ENCODE peak calls at places on chromosomes 13 and 19, in seven cellular contexts. N is pancreas, Q is amygdala, I is EL, W is globus pallidus, K is AG09309, B is non-pigmented ciliary epithelial cell. M is an unnamed sample.

GRCh38 chr13:92017737-92018136 is 619.3 kb downstream of the GPC5 start:
- DNase-seq in N (no peak), Q (no peak), I (no peak), W (no peak), K (no peak), B (no peak), M (no peak)

GRCh38 chr19:16160943-16161560 is 12.3 kb downstream of the CIB3 start:
- DNase-seq in N (no peak), Q (no peak), I (peak; percentile 80), W (no peak), K (peak; percentile 14), B (peak; percentile 52), M (no peak)

GRCh38 chr19:50705422-50706019 is 14.1 kb downstream of the SHANK1 start:
- DNase-seq in N (no peak), Q (no peak), I (peak; percentile 79), W (no peak), K (peak; percentile 29), B (peak; percentile 40), M (no peak)

GRCh38 chr19:51514866-51515481 is 13.4 kb upstream of the SIGLEC12 start:
- DNase-seq in N (no peak), Q (no peak), I (peak; percentile 51), W (peak; percentile 49), K (peak; percentile 3), B (peak; percentile 14), M (peak; percentile 43)

GRCh38 chr13:50387124-50387581 is 371.9 kb downstream of the KCNRG start:
- DNase-seq in N (peak; percentile 15), Q (no peak), I (no peak), W (peak; percentile 67), K (no peak), B (no peak), M (peak; percentile 34)

GRCh38 chr19:30649934-30650614 is 277.9 kb downstream of the ZNF536 start:
- DNase-seq in N (peak; percentile 45), Q (no peak), I (peak; percentile 37), W (peak; percentile 80), K (no peak), B (no peak), M (peak; percentile 67)

GRCh38 chr13:43368003-43368402 is 344.6 kb downstream of the DNAJC15 start:
- DNase-seq in N (no peak), Q (no peak), I (peak; percentile 17), W (peak; percentile 30), K (no peak), B (no peak), M (no peak)

GRCh38 chr19:51564791-51565190 is 6.3 kb upstream of the ZNF175 start:
- DNase-seq in N (no peak), Q (no peak), I (no peak), W (no peak), K (no peak), B (no peak), M (no peak)